ENCODE peak calls at places on chromosomes 5 and 9, in eight cellular contexts. O is astrocyte of the cerebellum, X is BE2C, F is tibial nerve, Z is LNCaP clone FGC, S is BJ, V is adrenal gland, J is fibroblast of pulmonary artery. P is an unnamed sample.

GRCh38 chr9:98707158-98708102 is 1.3 kb downstream of the GABBR2 start:
- DNase-seq in X (peak; percentile 77), Z (peak; percentile 31), O (peak; percentile 27), J (peak; percentile 89), F (no peak), V (peak; percentile 68), S (no peak), P (peak; percentile 52)

GRCh38 chr5:113197456-113198200 is 221.0 kb downstream of the DCP2 start:
- DNase-seq in J (no peak), S (no peak), F (no peak), Z (no peak), X (peak; percentile 75), V (no peak), O (no peak), P (no peak)

GRCh38 chr9:104586496-104587180 is 12.6 kb downstream of the OR13C5 start:
- DNase-seq in X (no peak), J (peak; percentile 5), F (no peak), Z (no peak), S (peak; percentile 41), V (no peak), O (no peak), P (no peak)

GRCh38 chr9:134192951-134193731 is 28.8 kb upstream of the RNU6ATAC start:
- DNase-seq in X (peak; percentile 3), S (no peak), O (no peak), F (no peak), V (peak; percentile 30), Z (no peak), J (no peak), P (no peak)

GRCh38 chr5:73214921-73215490 is 42.0 kb downstream of the TMEM174 start:
- DNase-seq in S (no peak), X (no peak), O (no peak), J (no peak), Z (no peak), V (no peak), F (no peak), P (no peak)

GRCh38 chr5:1751864-1752822 is 47.5 kb downstream of the MRPL36 start:
- DNase-seq in Z (no peak), J (no peak), O (no peak), S (no peak), V (peak; percentile 27), F (no peak), X (no peak), P (no peak)

GRCh38 chr5:76547242-76547890 is 75.8 kb downstream of the F2RL2 start:
- DNase-seq in V (no peak), J (no peak), X (no peak), Z (peak; percentile 96), S (no peak), F (peak; percentile 22), O (no peak), P (peak; percentile 81)

GRCh38 chr9:113446323-113446740 is 17.2 kb upstream of the RGS3 start:
- DNase-seq in S (no peak), F (no peak), Z (no peak), V (no peak), O (peak; percentile 33), X (no peak), J (peak; percentile 75), P (peak; percentile 49)

GRCh38 chr9:19223724-19224123 is 6.8 kb upstream of the DENND4C start:
- DNase-seq in J (no peak), Z (no peak), S (no peak), O (no peak), V (no peak), F (no peak), X (no peak), P (no peak)

GRCh38 chr9:27117489-27118135 is 8.6 kb downstream of the TEK start:
- DNase-seq in S (no peak), O (no peak), X (no peak), V (peak; percentile 71), F (no peak), J (peak; percentile 88), Z (no peak), P (no peak)

GRCh38 chr9:134558124-134558805 is 83.3 kb upstream of the COL5A1 start:
- DNase-seq in J (no peak), Z (no peak), F (no peak), V (no peak), O (no peak), S (no peak), X (no peak), P (no peak)

GRCh38 chr9:28899926-28900325 is 1326.6 kb upstream of the C9orf72 start:
- DNase-seq in X (no peak), V (no peak), Z (no peak), O (no peak), J (no peak), F (no peak), S (no peak), P (no peak)

GRCh38 chr9:37119907-37120839 is at the start of gene ZCCHC7:
- DNase-seq in S (peak; percentile 50), O (peak; percentile 86), F (peak; percentile 97), V (peak; percentile 98), X (peak; percentile 97), J (peak; percentile 97), Z (peak; percentile 83), P (peak; percentile 97)

GRCh38 chr9:37119360-37119759 is 1.0 kb upstream of the ZCCHC7 start:
- DNase-seq in J (no peak), X (no peak), O (no peak), V (no peak), F (no peak), S (no peak), Z (no peak), P (no peak)

GRCh38 chr9:37126214-37126788 is 5.9 kb downstream of the ZCCHC7 start:
- DNase-seq in S (no peak), F (no peak), Z (no peak), V (no peak), X (no peak), J (no peak), O (no peak), P (no peak)

GRCh38 chr9:37117956-37118355 is 2.4 kb upstream of the ZCCHC7 start:
- DNase-seq in V (no peak), F (no peak), Z (no peak), J (no peak), X (no peak), O (no peak), S (no peak), P (no peak)

GRCh38 chr9:37121881-37122280 is 1.5 kb downstream of the ZCCHC7 start:
- DNase-seq in Z (no peak), S (no peak), X (no peak), J (no peak), F (no peak), O (no peak), V (no peak), P (no peak)
- H3K4me3 ChIP-seq in Z (peak overlapping the region; percentile 87), S (peak overlapping the region; percentile 84), X (peak overlapping the region; percentile 88), J (peak overlapping the region; percentile 84), F (no peak overlapping the region), O (peak overlapping the region; percentile 94), V (no peak overlapping the region), P (peak overlapping the region; percentile 72)

DNA sequence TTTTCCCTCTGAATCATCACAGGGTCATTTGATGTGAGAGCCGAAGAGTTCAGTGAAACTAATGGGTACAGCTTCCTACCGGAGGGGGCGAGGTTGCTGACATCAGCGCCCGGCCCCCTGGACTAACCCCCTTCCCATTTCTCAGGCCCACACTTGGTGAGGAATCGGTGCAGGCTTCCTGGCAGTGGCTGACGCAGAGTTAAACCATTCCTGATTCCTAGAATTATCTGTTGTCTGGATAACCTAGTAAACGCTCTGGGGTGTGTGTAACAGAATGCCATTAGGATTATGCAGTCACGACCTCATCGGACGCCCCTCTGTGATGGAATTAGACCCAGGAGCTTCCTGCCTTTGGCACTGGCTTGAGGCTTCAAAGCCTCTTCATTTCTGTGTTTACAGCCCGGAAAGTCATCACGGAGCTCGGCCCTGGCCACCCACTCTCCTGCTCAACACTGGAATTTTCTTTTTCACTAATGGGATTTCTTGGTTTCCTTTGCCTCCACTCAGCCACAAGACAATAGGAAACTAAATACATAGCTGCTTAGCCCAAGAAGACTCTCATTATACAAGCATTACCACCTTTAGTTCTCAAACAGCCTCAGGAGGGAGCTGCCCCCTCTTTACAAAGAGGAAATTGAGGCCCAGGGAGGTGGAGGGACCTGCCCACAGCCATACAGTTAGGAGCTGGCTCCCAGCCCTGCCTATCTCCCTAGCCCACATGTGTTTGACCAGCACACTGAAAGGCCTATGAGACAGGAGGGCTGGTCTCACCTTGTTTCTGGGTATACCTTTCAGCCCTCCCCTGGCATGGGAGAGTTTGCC is 61.3 kb upstream of the RPL26L1 start:
- DNase-seq in F (no peak), S (peak; percentile 99), J (peak; percentile 80), V (no peak), O (peak; percentile 97), X (no peak), Z (no peak), P (no peak)
- TF ChIP-seq CTCF in F (no peak), S (no peak), J (no peak), V (no peak), O (peak; percentile 37), X (no peak), Z (no peak), P (no peak)

GRCh38 chr9:136331030-136331429 is 3.7 kb downstream of the GPSM1 start:
- DNase-seq in X (no peak), O (no peak), F (no peak), Z (no peak), S (no peak), V (no peak), J (no peak), P (no peak)
- H3K4me3 ChIP-seq in X (no peak overlapping the region), O (no peak overlapping the region), F (no peak overlapping the region), Z (no peak overlapping the region), S (no peak overlapping the region), V (no peak overlapping the region), J (no peak overlapping the region), P (no peak overlapping the region)

GRCh38 chr5:69048233-69048632 is 45.6 kb upstream of the SLC30A5 start:
- DNase-seq in X (peak; percentile 45), J (no peak), O (no peak), V (no peak), Z (no peak), F (no peak), S (no peak), P (peak; percentile 24)
- TF ChIP-seq CTCF in X (peak; percentile 96), J (peak; percentile 29), O (peak; percentile 38), V (peak; percentile 24), Z (peak; percentile 41), F (no peak), S (peak; percentile 52), P (peak; percentile 49)

DNA sequence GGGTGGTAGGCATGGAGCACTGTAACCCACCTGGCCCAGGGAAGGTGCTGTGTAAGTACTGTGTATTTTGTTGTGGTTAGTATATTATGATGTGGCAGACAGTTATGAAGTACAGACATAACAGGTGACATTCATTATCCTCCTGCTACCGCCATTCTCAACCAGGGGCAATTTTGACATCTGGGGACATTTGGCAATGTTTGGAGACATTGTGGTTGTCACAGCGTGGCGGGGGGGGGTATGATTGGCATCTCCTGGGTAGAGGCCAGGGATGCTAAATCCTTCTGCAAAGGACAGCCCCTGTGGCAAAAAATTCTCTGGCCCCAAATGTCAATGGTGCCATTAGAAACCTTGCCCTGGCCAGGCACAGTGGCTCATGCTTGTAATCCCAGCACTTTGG is 9.8 kb upstream of the RPL26L1 start:
- DNase-seq in V (no peak), J (no peak), F (no peak), O (no peak), Z (no peak), X (no peak), S (no peak), P (no peak)
- H3K4me3 ChIP-seq in V (no peak overlapping the region), J (no peak overlapping the region), F (no peak overlapping the region), O (no peak overlapping the region), Z (no peak overlapping the region), X (no peak overlapping the region), S (no peak overlapping the region), P (no peak overlapping the region)

P was measured in GM12865.